ENCODE peak calls at places on chromosomes 11 and 22, in six cellular contexts. One of them, this sample, is unnamed.

GRCh38 chr11:62552931-62553838 is 6.6 kb upstream of the AHNAK start:
- DNase-seq in fibroblast of lung: peak; percentile 96
- DNase-seq in tibial nerve: peak; percentile 79
- DNase-seq in heart left ventricle: peak; percentile 90
- DNase-seq in ovary: peak; percentile 86
- DNase-seq in AG04450: peak; percentile 84
- DNase-seq in this sample: peak; percentile 79

GRCh38 chr11:62958547-62959071 is 26.2 kb downstream of the SLC22A6 start:
- DNase-seq in fibroblast of lung: peak; percentile 43
- DNase-seq in tibial nerve: no peak
- DNase-seq in heart left ventricle: peak; percentile 40
- DNase-seq in ovary: no peak
- DNase-seq in AG04450: peak; percentile 4
- DNase-seq in this sample: no peak

GRCh38 chr11:134664863-134665535 is 253.0 kb upstream of the B3GAT1 start:
- DNase-seq in fibroblast of lung: no peak
- DNase-seq in tibial nerve: no peak
- DNase-seq in heart left ventricle: no peak
- DNase-seq in ovary: no peak
- DNase-seq in AG04450: no peak
- DNase-seq in this sample: no peak

GRCh38 chr11:130199792-130200191 is 40.2 kb downstream of the ST14 start:
- DNase-seq in fibroblast of lung: no peak
- DNase-seq in tibial nerve: no peak
- DNase-seq in heart left ventricle: no peak
- DNase-seq in ovary: no peak
- DNase-seq in AG04450: no peak
- DNase-seq in this sample: no peak

GRCh38 chr11:61429691-61430582 is at the start of the genes CPSF7 and SDHAF2:
- DNase-seq in fibroblast of lung: peak; percentile 94
- DNase-seq in tibial nerve: peak; percentile 91
- DNase-seq in heart left ventricle: peak; percentile 98
- DNase-seq in ovary: peak; percentile 97
- DNase-seq in AG04450: peak; percentile 77
- DNase-seq in this sample: peak; percentile 98

GRCh38 chr22:36398602-36399472 is 11.1 kb upstream of the MYH9 start:
- DNase-seq in fibroblast of lung: no peak
- DNase-seq in tibial nerve: no peak
- DNase-seq in heart left ventricle: no peak
- DNase-seq in ovary: no peak
- DNase-seq in AG04450: no peak
- DNase-seq in this sample: no peak

GRCh38 chr11:5689551-5689983 is at the start of gene TRIM22:
- DNase-seq in fibroblast of lung: peak; percentile 62
- DNase-seq in tibial nerve: no peak
- DNase-seq in heart left ventricle: no peak
- DNase-seq in ovary: peak; percentile 49
- DNase-seq in AG04450: no peak
- DNase-seq in this sample: no peak

GRCh38 chr11:316031-316701 is 2.3 kb downstream of the IFITM1 start:
- DNase-seq in fibroblast of lung: no peak
- DNase-seq in tibial nerve: no peak
- DNase-seq in heart left ventricle: peak; percentile 65
- DNase-seq in ovary: no peak
- DNase-seq in AG04450: no peak
- DNase-seq in this sample: no peak

GRCh38 chr22:20441631-20442484 is 4.2 kb upstream of the SCARF2 start:
- DNase-seq in fibroblast of lung: peak; percentile 50
- DNase-seq in tibial nerve: no peak
- DNase-seq in heart left ventricle: peak; percentile 57
- DNase-seq in ovary: no peak
- DNase-seq in AG04450: no peak
- DNase-seq in this sample: no peak

GRCh38 chr11:72955466-72955865 is 141.3 kb downstream of the ATG16L2 start:
- DNase-seq in fibroblast of lung: no peak
- DNase-seq in tibial nerve: no peak
- DNase-seq in heart left ventricle: no peak
- DNase-seq in ovary: no peak
- DNase-seq in AG04450: no peak
- DNase-seq in this sample: no peak

GRCh38 chr11:56172256-56172835 is 4.1 kb upstream of the OR5J2 start:
- DNase-seq in fibroblast of lung: no peak
- DNase-seq in tibial nerve: no peak
- DNase-seq in heart left ventricle: no peak
- DNase-seq in ovary: no peak
- DNase-seq in AG04450: no peak
- DNase-seq in this sample: no peak

GRCh38 chr11:78270993-78271392 is 82.3 kb downstream of the USP35 start:
- DNase-seq in fibroblast of lung: no peak
- DNase-seq in tibial nerve: no peak
- DNase-seq in heart left ventricle: no peak
- DNase-seq in ovary: no peak
- DNase-seq in AG04450: no peak
- DNase-seq in this sample: no peak

DNA sequence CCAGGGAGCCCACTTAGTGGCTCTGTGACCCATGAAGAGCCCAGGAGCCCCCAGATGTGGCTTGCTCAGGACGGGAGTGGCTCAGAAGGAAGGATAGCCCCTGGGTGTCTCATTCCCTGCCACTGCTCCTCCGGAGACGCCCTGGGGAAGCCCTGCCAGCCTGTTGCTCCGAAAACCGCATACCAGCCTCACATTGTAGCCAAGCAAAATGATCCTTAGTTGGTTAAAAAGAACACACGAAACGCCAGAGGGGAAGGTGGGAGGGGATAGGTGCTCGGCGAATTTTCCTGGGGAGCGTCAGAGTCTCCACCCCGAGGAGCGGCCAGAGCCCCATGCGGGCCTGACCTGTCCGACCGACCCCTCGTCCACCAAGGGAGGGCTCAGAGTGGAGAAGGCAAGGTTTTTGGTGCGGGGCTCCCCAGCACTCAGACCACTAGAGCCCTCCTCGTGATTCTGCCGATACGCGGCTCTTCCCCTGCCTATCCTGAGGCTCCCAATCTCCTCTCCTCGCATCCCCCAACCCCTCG is 39.5 kb downstream of the DIXDC1 start:
- DNase-seq in fibroblast of lung: no peak
- DNase-seq in tibial nerve: no peak
- DNase-seq in heart left ventricle: no peak
- DNase-seq in ovary: peak; percentile 59
- DNase-seq in AG04450: no peak
- DNase-seq in this sample: no peak
- H3K4me3 ChIP-seq in fibroblast of lung: no peak overlapping the region
- H3K4me3 ChIP-seq in tibial nerve: peak overlapping the region; percentile 86
- H3K4me3 ChIP-seq in heart left ventricle: peak overlapping the region; percentile 79
- H3K4me3 ChIP-seq in ovary: peak overlapping the region; percentile 72
- H3K4me3 ChIP-seq in AG04450: peak overlapping the region; percentile 76
- H3K4me3 ChIP-seq in this sample: peak overlapping the region; percentile 67

GRCh38 chr11:47437218-47437745 is 11.0 kb upstream of the PSMC3 start:
- DNase-seq in fibroblast of lung: no peak
- DNase-seq in tibial nerve: no peak
- DNase-seq in heart left ventricle: no peak
- DNase-seq in ovary: no peak
- DNase-seq in AG04450: no peak
- DNase-seq in this sample: no peak
- H3K27ac ChIP-seq in fibroblast of lung: no peak overlapping the region
- H3K27ac ChIP-seq in tibial nerve: no peak overlapping the region
- H3K27ac ChIP-seq in heart left ventricle: peak overlapping the region; percentile 46
- H3K27ac ChIP-seq in ovary: no peak overlapping the region
- H3K27ac ChIP-seq in AG04450: no peak overlapping the region
- H3K27ac ChIP-seq in this sample: peak overlapping the region; percentile 51

GRCh38 chr11:111999111-111999510 is 26.1 kb upstream of the DLAT start:
- DNase-seq in fibroblast of lung: no peak
- DNase-seq in tibial nerve: no peak
- DNase-seq in heart left ventricle: no peak
- DNase-seq in ovary: no peak
- DNase-seq in AG04450: no peak
- DNase-seq in this sample: no peak

GRCh38 chr11:112005422-112006094 is 19.6 kb upstream of the DLAT start:
- DNase-seq in fibroblast of lung: no peak
- DNase-seq in tibial nerve: no peak
- DNase-seq in heart left ventricle: no peak
- DNase-seq in ovary: no peak
- DNase-seq in AG04450: no peak
- DNase-seq in this sample: no peak

GRCh38 chr11:112004389-112004788 is 20.8 kb upstream of the DLAT start:
- DNase-seq in fibroblast of lung: no peak
- DNase-seq in tibial nerve: no peak
- DNase-seq in heart left ventricle: no peak
- DNase-seq in ovary: no peak
- DNase-seq in AG04450: no peak
- DNase-seq in this sample: no peak

GRCh38 chr11:112000703-112001102 is 24.5 kb upstream of the DLAT start:
- DNase-seq in fibroblast of lung: no peak
- DNase-seq in tibial nerve: no peak
- DNase-seq in heart left ventricle: no peak
- DNase-seq in ovary: no peak
- DNase-seq in AG04450: no peak
- DNase-seq in this sample: no peak

GRCh38 chr11:112002491-112003216 is 22.6 kb upstream of the DLAT start:
- DNase-seq in fibroblast of lung: no peak
- DNase-seq in tibial nerve: no peak
- DNase-seq in heart left ventricle: no peak
- DNase-seq in ovary: no peak
- DNase-seq in AG04450: no peak
- DNase-seq in this sample: no peak
- H3K4me3 ChIP-seq in fibroblast of lung: no peak overlapping the region
- H3K4me3 ChIP-seq in tibial nerve: no peak overlapping the region
- H3K4me3 ChIP-seq in heart left ventricle: no peak overlapping the region
- H3K4me3 ChIP-seq in ovary: no peak overlapping the region
- H3K4me3 ChIP-seq in AG04450: no peak overlapping the region
- H3K4me3 ChIP-seq in this sample: no peak overlapping the region

GRCh38 chr11:3712274-3712673 is 41.1 kb upstream of the CHRNA10 start:
- DNase-seq in fibroblast of lung: no peak
- DNase-seq in tibial nerve: no peak
- DNase-seq in heart left ventricle: no peak
- DNase-seq in ovary: no peak
- DNase-seq in AG04450: no peak
- DNase-seq in this sample: no peak

GRCh38 chr11:3707176-3707575 is 36.0 kb upstream of the CHRNA10 start:
- DNase-seq in fibroblast of lung: no peak
- DNase-seq in tibial nerve: no peak
- DNase-seq in heart left ventricle: no peak
- DNase-seq in ovary: no peak
- DNase-seq in AG04450: no peak
- DNase-seq in this sample: no peak

GRCh38 chr11:3710485-3711259 is 39.5 kb upstream of the CHRNA10 start:
- DNase-seq in fibroblast of lung: peak; percentile 22
- DNase-seq in tibial nerve: no peak
- DNase-seq in heart left ventricle: no peak
- DNase-seq in ovary: no peak
- DNase-seq in AG04450: no peak
- DNase-seq in this sample: no peak

DNA sequence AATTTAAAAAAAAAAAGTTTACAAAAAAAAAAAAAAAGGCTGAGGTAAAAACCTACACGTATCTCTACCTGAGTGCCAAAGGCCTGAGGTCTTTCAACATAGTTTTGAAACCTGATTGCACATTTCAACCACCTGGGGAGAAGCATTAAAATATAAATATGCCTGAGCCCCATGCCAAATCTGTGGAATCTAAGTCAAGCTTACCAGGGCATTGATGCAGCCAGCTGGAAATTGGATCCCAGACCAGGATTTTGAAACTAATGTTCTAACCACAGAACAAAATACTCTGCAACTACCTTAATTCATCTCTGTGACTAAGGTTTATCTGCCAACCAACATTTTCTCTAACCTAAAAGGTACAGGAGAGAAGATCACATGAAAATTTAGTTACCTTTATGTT is 38.8 kb upstream of the CHRNA10 start:
- DNase-seq in fibroblast of lung: peak; percentile 31
- DNase-seq in tibial nerve: no peak
- DNase-seq in heart left ventricle: no peak
- DNase-seq in ovary: no peak
- DNase-seq in AG04450: no peak
- DNase-seq in this sample: no peak
- H3K27ac ChIP-seq in fibroblast of lung: peak overlapping the region; percentile 13
- H3K27ac ChIP-seq in tibial nerve: no peak overlapping the region
- H3K27ac ChIP-seq in heart left ventricle: no peak overlapping the region
- H3K27ac ChIP-seq in ovary: no peak overlapping the region
- H3K27ac ChIP-seq in AG04450: no peak overlapping the region
- H3K27ac ChIP-seq in this sample: no peak overlapping the region

DNA sequence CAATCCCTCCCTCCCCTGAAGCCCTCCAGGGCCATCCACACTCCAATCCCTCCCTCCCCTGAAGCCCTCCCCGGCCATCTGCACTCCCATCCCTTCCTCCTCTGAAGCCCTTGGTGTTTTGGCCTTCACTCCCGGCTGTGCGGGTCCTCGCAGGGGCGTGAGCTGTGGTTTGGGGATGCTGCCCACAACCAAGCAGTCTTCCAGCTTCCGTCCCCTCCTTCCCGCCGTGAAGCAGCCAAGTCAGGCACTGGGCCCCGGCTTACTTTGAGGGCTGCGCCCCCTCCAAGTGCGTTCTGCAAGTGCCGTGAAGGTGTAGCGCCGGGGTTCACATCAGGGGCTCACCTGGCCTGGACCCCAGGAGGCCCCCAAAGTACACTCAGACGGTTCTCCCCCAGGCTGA is 335.9 kb downstream of the BRD1 start:
- DNase-seq in fibroblast of lung: no peak
- DNase-seq in tibial nerve: no peak
- DNase-seq in heart left ventricle: no peak
- DNase-seq in ovary: no peak
- DNase-seq in AG04450: no peak
- DNase-seq in this sample: no peak
- H3K4me3 ChIP-seq in fibroblast of lung: no peak overlapping the region
- H3K4me3 ChIP-seq in tibial nerve: no peak overlapping the region
- H3K4me3 ChIP-seq in heart left ventricle: no peak overlapping the region
- H3K4me3 ChIP-seq in ovary: no peak overlapping the region
- H3K4me3 ChIP-seq in AG04450: no peak overlapping the region
- H3K4me3 ChIP-seq in this sample: no peak overlapping the region

GRCh38 chr11:20036625-20037335 is 123.5 kb downstream of the DBX1 start:
- DNase-seq in fibroblast of lung: no peak
- DNase-seq in tibial nerve: no peak
- DNase-seq in heart left ventricle: no peak
- DNase-seq in ovary: no peak
- DNase-seq in AG04450: no peak
- DNase-seq in this sample: no peak

GRCh38 chr11:20034941-20035340 is 125.3 kb downstream of the DBX1 start:
- DNase-seq in fibroblast of lung: no peak
- DNase-seq in tibial nerve: no peak
- DNase-seq in heart left ventricle: no peak
- DNase-seq in ovary: no peak
- DNase-seq in AG04450: no peak
- DNase-seq in this sample: no peak

GRCh38 chr11:20035375-20035700 is 124.9 kb downstream of the DBX1 start:
- DNase-seq in fibroblast of lung: peak; percentile 35
- DNase-seq in tibial nerve: no peak
- DNase-seq in heart left ventricle: no peak
- DNase-seq in ovary: no peak
- DNase-seq in AG04450: no peak
- DNase-seq in this sample: no peak

GRCh38 chr11:20037358-20037757 is 122.9 kb downstream of the DBX1 start:
- DNase-seq in fibroblast of lung: no peak
- DNase-seq in tibial nerve: no peak
- DNase-seq in heart left ventricle: no peak
- DNase-seq in ovary: no peak
- DNase-seq in AG04450: no peak
- DNase-seq in this sample: no peak

GRCh38 chr11:20035701-20036601 is 124.3 kb downstream of the DBX1 start:
- DNase-seq in fibroblast of lung: peak; percentile 97
- DNase-seq in tibial nerve: peak; percentile 29
- DNase-seq in heart left ventricle: no peak
- DNase-seq in ovary: no peak
- DNase-seq in AG04450: peak; percentile 74
- DNase-seq in this sample: no peak
- H3K27ac ChIP-seq in fibroblast of lung: peak overlapping the region; percentile 48
- H3K27ac ChIP-seq in tibial nerve: no peak overlapping the region
- H3K27ac ChIP-seq in heart left ventricle: no peak overlapping the region
- H3K27ac ChIP-seq in ovary: no peak overlapping the region
- H3K27ac ChIP-seq in AG04450: peak overlapping the region; percentile 63
- H3K27ac ChIP-seq in this sample: no peak overlapping the region

This sample was measured in pancreas.